ENCODE peak calls at places on chromosomes 1 and 21, in five cellular contexts. One of them, this sample, is unnamed.
A peak's percentile ranks its signal among the peaks of the same experiment; 100 is the strongest.

GRCh38 chr1:201505505-201505893 is 1.4 kb downstream of the CSRP1 start:
- DNase-seq in cardiac fibroblast: peak; percentile 88
- DNase-seq in neuronal stem cell: no peak
- DNase-seq in cerebellar cortex: no peak
- DNase-seq in ELR: peak; percentile 85
- DNase-seq in this sample: peak; percentile 86

GRCh38 chr1:183279835-183280234 is 93.8 kb downstream of the LAMC2 start:
- DNase-seq in neuronal stem cell: no peak
- DNase-seq in cardiac fibroblast: peak; percentile 98
- DNase-seq in cerebellar cortex: no peak
- DNase-seq in ELR: peak; percentile 99
- DNase-seq in this sample: peak; percentile 97

GRCh38 chr1:111448482-111448917 is 556 bp downstream of the WDR77 start:
- DNase-seq in ELR: peak; percentile 73
- DNase-seq in cerebellar cortex: peak; percentile 6
- DNase-seq in neuronal stem cell: no peak
- DNase-seq in cardiac fibroblast: no peak
- DNase-seq in this sample: peak; percentile 11

GRCh38 chr1:3733603-3734591 is 18.4 kb upstream of the CCDC27 start:
- DNase-seq in cardiac fibroblast: no peak
- DNase-seq in ELR: no peak
- DNase-seq in cerebellar cortex: no peak
- DNase-seq in neuronal stem cell: no peak
- DNase-seq in this sample: peak; percentile 2

GRCh38 chr1:177385760-177386698 is 215.3 kb downstream of the BRINP2 start:
- DNase-seq in ELR: peak; percentile 4
- DNase-seq in cardiac fibroblast: no peak
- DNase-seq in cerebellar cortex: peak; percentile 1
- DNase-seq in neuronal stem cell: no peak
- DNase-seq in this sample: no peak

GRCh38 chr1:180946056-180946455 is 33.4 kb downstream of the KIAA1614 start:
- DNase-seq in cardiac fibroblast: no peak
- DNase-seq in neuronal stem cell: no peak
- DNase-seq in cerebellar cortex: no peak
- DNase-seq in ELR: no peak
- DNase-seq in this sample: no peak

GRCh38 chr1:33149453-33150190 is 32.2 kb downstream of the TRIM62 start:
- DNase-seq in ELR: no peak
- DNase-seq in neuronal stem cell: no peak
- DNase-seq in cerebellar cortex: no peak
- DNase-seq in cardiac fibroblast: no peak
- DNase-seq in this sample: no peak

GRCh38 chr21:44423941-44424607 is 31.2 kb upstream of the LRRC3 start:
- DNase-seq in cardiac fibroblast: no peak
- DNase-seq in neuronal stem cell: no peak
- DNase-seq in cerebellar cortex: no peak
- DNase-seq in ELR: no peak
- DNase-seq in this sample: no peak

GRCh38 chr1:116113615-116114014 is 2.4 kb downstream of the MAB21L3 start:
- DNase-seq in neuronal stem cell: no peak
- DNase-seq in ELR: no peak
- DNase-seq in cerebellar cortex: no peak
- DNase-seq in cardiac fibroblast: no peak
- DNase-seq in this sample: no peak

GRCh38 chr1:27614625-27615344 is 10.8 kb upstream of the AHDC1 start:
- DNase-seq in cardiac fibroblast: no peak
- DNase-seq in neuronal stem cell: no peak
- DNase-seq in cerebellar cortex: no peak
- DNase-seq in ELR: no peak
- DNase-seq in this sample: no peak

GRCh38 chr1:33433509-33434362 is 2.8 kb upstream of the PHC2 start:
- DNase-seq in cerebellar cortex: no peak
- DNase-seq in neuronal stem cell: no peak
- DNase-seq in cardiac fibroblast: peak; percentile 97
- DNase-seq in ELR: peak; percentile 100
- DNase-seq in this sample: peak; percentile 100

GRCh38 chr1:26553942-26554682 is 24.6 kb downstream of the RPS6KA1 start:
- DNase-seq in cerebellar cortex: no peak
- DNase-seq in neuronal stem cell: no peak
- DNase-seq in ELR: no peak
- DNase-seq in cardiac fibroblast: no peak
- DNase-seq in this sample: no peak

GRCh38 chr1:6674796-6675195 is 26.8 kb downstream of the DNAJC11 start:
- DNase-seq in neuronal stem cell: no peak
- DNase-seq in cerebellar cortex: no peak
- DNase-seq in cardiac fibroblast: no peak
- DNase-seq in ELR: no peak
- DNase-seq in this sample: no peak

GRCh38 chr1:116721608-116722007 is 32.6 kb upstream of the CD2 start:
- DNase-seq in cerebellar cortex: no peak
- DNase-seq in ELR: no peak
- DNase-seq in neuronal stem cell: no peak
- DNase-seq in cardiac fibroblast: no peak
- DNase-seq in this sample: no peak

GRCh38 chr21:25283720-25284119 is 323.6 kb downstream of the MRPL39 start:
- DNase-seq in cardiac fibroblast: peak; percentile 71
- DNase-seq in cerebellar cortex: no peak
- DNase-seq in neuronal stem cell: peak; percentile 4
- DNase-seq in ELR: peak; percentile 67
- DNase-seq in this sample: peak; percentile 46

GRCh38 chr21:35697321-35697808 is 363.0 kb downstream of the SETD4 start:
- DNase-seq in ELR: no peak
- DNase-seq in cerebellar cortex: peak; percentile 2
- DNase-seq in neuronal stem cell: no peak
- DNase-seq in cardiac fibroblast: peak; percentile 68
- DNase-seq in this sample: no peak

GRCh38 chr1:221832617-221833016 is 90.7 kb upstream of the DUSP10 start:
- DNase-seq in ELR: no peak
- DNase-seq in cerebellar cortex: no peak
- DNase-seq in neuronal stem cell: no peak
- DNase-seq in cardiac fibroblast: no peak
- DNase-seq in this sample: no peak

GRCh38 chr1:206469933-206470691 is at the start of gene IKBKE:
- DNase-seq in cardiac fibroblast: peak; percentile 76
- DNase-seq in neuronal stem cell: no peak
- DNase-seq in ELR: peak; percentile 84
- DNase-seq in cerebellar cortex: peak; percentile 79
- DNase-seq in this sample: peak; percentile 80

GRCh38 chr1:180916012-180916770 is 3.5 kb downstream of the KIAA1614 start:
- DNase-seq in ELR: no peak
- DNase-seq in cardiac fibroblast: no peak
- DNase-seq in cerebellar cortex: no peak
- DNase-seq in neuronal stem cell: no peak
- DNase-seq in this sample: no peak

GRCh38 chr1:7919880-7920279 is 20.8 kb downstream of the TNFRSF9 start:
- DNase-seq in cerebellar cortex: no peak
- DNase-seq in cardiac fibroblast: no peak
- DNase-seq in ELR: no peak
- DNase-seq in neuronal stem cell: no peak
- DNase-seq in this sample: no peak

GRCh38 chr1:66416295-66416694 is 117.7 kb upstream of the SGIP1 start:
- DNase-seq in cardiac fibroblast: peak; percentile 29
- DNase-seq in ELR: peak; percentile 16
- DNase-seq in neuronal stem cell: no peak
- DNase-seq in cerebellar cortex: no peak
- DNase-seq in this sample: peak; percentile 78

GRCh38 chr1:109112056-109112651 is 1.8 kb upstream of the ELAPOR1 start:
- DNase-seq in ELR: peak; percentile 63
- DNase-seq in cardiac fibroblast: peak; percentile 54
- DNase-seq in neuronal stem cell: no peak
- DNase-seq in cerebellar cortex: peak; percentile 39
- DNase-seq in this sample: peak; percentile 50

GRCh38 chr21:45078877-45079281 is 4.5 kb downstream of the ADARB1 start:
- DNase-seq in cerebellar cortex: no peak
- DNase-seq in neuronal stem cell: no peak
- DNase-seq in ELR: peak; percentile 94
- DNase-seq in cardiac fibroblast: peak; percentile 87
- DNase-seq in this sample: peak; percentile 94